ENCODE peak calls at places on chromosomes 1 and 21, in six cellular contexts. One of them, this sample, is unnamed.

GRCh38 chr1:182602945-182603645 is 1.1 kb downstream of the RGS16 start:
- DNase-seq in H1: no peak
- DNase-seq in GM12878: no peak
- DNase-seq in SK-N-SH: no peak
- DNase-seq in K562: no peak
- DNase-seq in HCT116: no peak
- DNase-seq in this sample: no peak

GRCh38 chr1:168535536-168535935 is 8.3 kb downstream of the XCL2 start:
- DNase-seq in GM12878: no peak
- DNase-seq in HCT116: no peak
- DNase-seq in H1: no peak
- DNase-seq in K562: no peak
- DNase-seq in SK-N-SH: no peak
- DNase-seq in this sample: no peak

GRCh38 chr1:181191494-181192040 is 103.1 kb downstream of the IER5 start:
- DNase-seq in H1: no peak
- DNase-seq in HCT116: no peak
- DNase-seq in SK-N-SH: no peak
- DNase-seq in K562: no peak
- DNase-seq in GM12878: no peak
- DNase-seq in this sample: no peak

GRCh38 chr1:210250665-210250997 is 18.0 kb downstream of the SERTAD4 start:
- DNase-seq in H1: no peak
- DNase-seq in GM12878: no peak
- DNase-seq in HCT116: no peak
- DNase-seq in SK-N-SH: peak
- DNase-seq in K562: no peak
- DNase-seq in this sample: no peak

GRCh38 chr1:921011-921837 is 2.5 kb upstream of the SAMD11 start:
- DNase-seq in H1: peak
- DNase-seq in SK-N-SH: peak
- DNase-seq in K562: peak
- DNase-seq in HCT116: peak
- DNase-seq in GM12878: no peak
- DNase-seq in this sample: peak

GRCh38 chr1:46643368-46643775 is 24.8 kb downstream of the ATPAF1 start:
- DNase-seq in HCT116: no peak
- DNase-seq in GM12878: no peak
- DNase-seq in K562: no peak
- DNase-seq in H1: no peak
- DNase-seq in SK-N-SH: no peak
- DNase-seq in this sample: peak

GRCh38 chr1:6454856-6455751 is 10.9 kb downstream of the TNFRSF25 start:
- DNase-seq in K562: no peak
- DNase-seq in H1: no peak
- DNase-seq in GM12878: no peak
- DNase-seq in SK-N-SH: peak
- DNase-seq in HCT116: no peak
- DNase-seq in this sample: no peak

GRCh38 chr1:119136401-119136800 is 4.1 kb downstream of the WARS2 start:
- DNase-seq in GM12878: no peak
- DNase-seq in SK-N-SH: no peak
- DNase-seq in K562: no peak
- DNase-seq in HCT116: no peak
- DNase-seq in H1: no peak
- DNase-seq in this sample: no peak

GRCh38 chr1:168136709-168137514 is at the start of gene GPR161:
- DNase-seq in H1: no peak
- DNase-seq in K562: peak
- DNase-seq in HCT116: no peak
- DNase-seq in GM12878: no peak
- DNase-seq in SK-N-SH: peak
- DNase-seq in this sample: no peak

GRCh38 chr1:162566870-162567269 is 5.3 kb downstream of the UAP1 start:
- DNase-seq in SK-N-SH: no peak
- DNase-seq in GM12878: no peak
- DNase-seq in K562: no peak
- DNase-seq in H1: no peak
- DNase-seq in HCT116: no peak
- DNase-seq in this sample: no peak

GRCh38 chr21:43814215-43815106 is 25.1 kb downstream of the RRP1 start:
- DNase-seq in H1: no peak
- DNase-seq in HCT116: no peak
- DNase-seq in SK-N-SH: no peak
- DNase-seq in GM12878: no peak
- DNase-seq in K562: no peak
- DNase-seq in this sample: no peak

GRCh38 chr1:43887748-43888147 is 45.9 kb upstream of the ARTN start:
- DNase-seq in SK-N-SH: no peak
- DNase-seq in H1: no peak
- DNase-seq in HCT116: no peak
- DNase-seq in K562: no peak
- DNase-seq in GM12878: no peak
- DNase-seq in this sample: no peak

GRCh38 chr21:26127918-26128317 is 42.7 kb downstream of the APP start:
- DNase-seq in H1: no peak
- DNase-seq in GM12878: no peak
- DNase-seq in HCT116: no peak
- DNase-seq in K562: no peak
- DNase-seq in SK-N-SH: no peak
- DNase-seq in this sample: no peak

GRCh38 chr1:1680912-1681273 is 11.7 kb downstream of the SLC35E2B start:
- DNase-seq in K562: no peak
- DNase-seq in HCT116: no peak
- DNase-seq in GM12878: no peak
- DNase-seq in SK-N-SH: peak
- DNase-seq in H1: no peak
- DNase-seq in this sample: peak

GRCh38 chr1:48552420-48552819 is 80.4 kb upstream of the SPATA6 start:
- DNase-seq in GM12878: no peak
- DNase-seq in H1: no peak
- DNase-seq in SK-N-SH: no peak
- DNase-seq in K562: peak
- DNase-seq in HCT116: peak
- DNase-seq in this sample: peak

GRCh38 chr1:94045465-94046056 is 75.4 kb downstream of the ABCA4 start:
- DNase-seq in H1: peak
- DNase-seq in SK-N-SH: peak
- DNase-seq in HCT116: peak
- DNase-seq in K562: peak
- DNase-seq in GM12878: no peak
- DNase-seq in this sample: peak

GRCh38 chr1:79005945-79006344 is 585 bp downstream of the ADGRL4 start:
- DNase-seq in SK-N-SH: no peak
- DNase-seq in H1: no peak
- DNase-seq in GM12878: no peak
- DNase-seq in K562: no peak
- DNase-seq in HCT116: no peak
- DNase-seq in this sample: no peak

GRCh38 chr1:71049951-71050598 is 2.5 kb upstream of the PTGER3 start:
- DNase-seq in K562: peak
- DNase-seq in HCT116: peak
- DNase-seq in SK-N-SH: peak
- DNase-seq in H1: no peak
- DNase-seq in GM12878: peak
- DNase-seq in this sample: peak

GRCh38 chr1:192978195-192978710 is 80.9 kb downstream of the UCHL5 start:
- DNase-seq in H1: no peak
- DNase-seq in SK-N-SH: no peak
- DNase-seq in K562: peak
- DNase-seq in GM12878: no peak
- DNase-seq in HCT116: no peak
- DNase-seq in this sample: no peak

GRCh38 chr1:234716907-234717375 is 107.0 kb upstream of the IRF2BP2 start:
- DNase-seq in GM12878: no peak
- DNase-seq in H1: no peak
- DNase-seq in HCT116: no peak
- DNase-seq in K562: no peak
- DNase-seq in SK-N-SH: no peak
- DNase-seq in this sample: peak

GRCh38 chr1:236888903-236889302 is 93.8 kb downstream of the MTR start:
- DNase-seq in HCT116: no peak
- DNase-seq in H1: no peak
- DNase-seq in K562: no peak
- DNase-seq in GM12878: no peak
- DNase-seq in SK-N-SH: no peak
- DNase-seq in this sample: no peak

GRCh38 chr1:151311589-151312331 is 15.5 kb downstream of the PI4KB start:
- DNase-seq in K562: peak
- DNase-seq in HCT116: peak
- DNase-seq in GM12878: no peak
- DNase-seq in H1: no peak
- DNase-seq in SK-N-SH: peak
- DNase-seq in this sample: peak

GRCh38 chr1:151315565-151316235 is 11.5 kb downstream of the PI4KB start:
- DNase-seq in HCT116: no peak
- DNase-seq in SK-N-SH: no peak
- DNase-seq in H1: no peak
- DNase-seq in GM12878: no peak
- DNase-seq in K562: no peak
- DNase-seq in this sample: no peak

GRCh38 chr1:151313501-151313900 is 13.7 kb downstream of the PI4KB start:
- DNase-seq in HCT116: no peak
- DNase-seq in SK-N-SH: no peak
- DNase-seq in H1: no peak
- DNase-seq in GM12878: no peak
- DNase-seq in K562: no peak
- DNase-seq in this sample: no peak

GRCh38 chr1:151312439-151313225 is 14.6 kb downstream of the PI4KB start:
- DNase-seq in H1: no peak
- DNase-seq in HCT116: no peak
- DNase-seq in K562: no peak
- DNase-seq in SK-N-SH: no peak
- DNase-seq in GM12878: no peak
- DNase-seq in this sample: no peak

DNA sequence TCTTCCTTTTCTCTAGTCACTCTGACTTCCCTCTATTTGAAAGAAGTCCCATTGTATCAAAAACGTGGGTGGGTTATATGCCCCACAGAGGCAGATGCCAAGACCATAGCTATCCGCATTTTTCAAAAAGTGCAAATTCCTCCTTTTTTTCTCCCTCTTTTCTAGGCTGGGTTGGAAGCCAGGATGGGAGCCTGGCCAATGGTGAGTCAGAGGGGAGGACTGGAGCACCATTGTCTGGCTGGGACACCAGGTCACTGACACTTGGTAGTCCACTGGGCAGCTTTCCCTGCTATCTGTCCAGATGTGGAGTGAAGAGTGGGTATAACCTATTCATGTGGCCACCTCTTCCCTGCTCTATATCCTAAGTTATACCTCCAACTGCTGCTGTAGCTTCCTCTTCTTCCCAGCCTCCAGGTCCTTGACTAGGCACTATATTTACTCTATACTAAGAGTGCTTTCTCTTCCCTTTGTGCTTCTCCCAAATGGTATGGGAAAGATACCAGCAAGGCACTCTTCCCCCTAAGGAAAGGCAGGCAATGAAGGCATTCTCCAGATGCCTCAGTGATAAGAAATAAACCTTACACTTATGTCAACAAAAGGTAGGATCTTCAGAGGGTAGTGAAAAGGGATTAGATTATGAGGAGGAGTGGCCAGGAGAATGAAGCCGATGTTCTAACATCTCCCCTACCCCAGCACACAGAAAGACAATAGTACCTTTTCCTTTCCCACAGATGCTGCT is 12.9 kb downstream of the PI4KB start:
- DNase-seq in GM12878: no peak
- DNase-seq in HCT116: no peak
- DNase-seq in K562: no peak
- DNase-seq in SK-N-SH: no peak
- DNase-seq in H1: no peak
- DNase-seq in this sample: peak
- TF ChIP-seq RAD21 in GM12878: no peak
- TF ChIP-seq RAD21 in HCT116: no peak
- TF ChIP-seq RAD21 in K562: no peak
- TF ChIP-seq RAD21 in SK-N-SH: no peak
- TF ChIP-seq RAD21 in H1: no peak
- TF ChIP-seq RAD21 in this sample: no peak

GRCh38 chr1:150281221-150281757 is 1.1 kb upstream of the CIART start:
- DNase-seq in SK-N-SH: peak
- DNase-seq in HCT116: no peak
- DNase-seq in GM12878: no peak
- DNase-seq in H1: no peak
- DNase-seq in K562: peak
- DNase-seq in this sample: no peak
- H2AFZ ChIP-seq in SK-N-SH: peak
- H2AFZ ChIP-seq in HCT116: peak
- H2AFZ ChIP-seq in GM12878: peak
- H2AFZ ChIP-seq in H1: peak
- H2AFZ ChIP-seq in K562: peak
- H2AFZ ChIP-seq in this sample: no peak

DNA sequence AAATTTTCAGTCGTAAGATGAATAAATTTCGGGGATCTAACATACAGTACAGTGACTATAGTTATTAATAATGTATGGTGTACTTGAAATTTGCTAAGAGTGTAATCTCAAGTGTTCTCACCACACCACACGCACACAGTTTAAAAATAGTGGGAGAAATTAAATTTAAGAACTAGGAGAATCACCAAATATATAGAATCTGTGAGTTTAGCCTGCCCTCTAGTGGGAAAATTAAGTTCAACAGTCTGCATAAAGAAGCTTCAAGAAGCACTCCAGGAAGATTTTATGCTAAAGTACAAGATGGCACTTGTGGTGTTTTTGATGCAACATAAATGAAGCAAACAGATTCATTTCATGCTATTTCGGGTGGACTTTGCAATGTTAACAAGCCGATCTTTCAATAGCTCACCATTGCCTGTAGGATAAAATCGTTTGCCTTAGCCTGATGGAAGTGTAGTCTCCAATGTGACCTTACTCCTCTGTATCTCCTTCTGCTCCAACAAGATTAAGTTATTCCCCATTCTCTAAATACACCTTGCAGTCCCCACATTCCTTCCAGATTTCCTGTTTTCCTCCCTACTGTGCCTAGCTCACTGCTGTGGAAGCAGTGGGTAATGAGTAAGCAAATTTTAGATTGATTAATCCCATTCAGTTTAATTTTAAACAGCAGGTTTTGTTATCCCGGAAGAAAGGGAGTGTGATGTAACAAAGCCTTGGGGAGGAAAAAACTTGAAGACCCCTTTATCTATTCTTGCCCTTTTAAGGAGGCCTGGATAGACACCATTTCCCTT is 8.7 kb upstream of the PIK3C2B start:
- DNase-seq in HCT116: peak
- DNase-seq in H1: no peak
- DNase-seq in K562: peak
- DNase-seq in GM12878: no peak
- DNase-seq in SK-N-SH: no peak
- DNase-seq in this sample: peak
- TF ChIP-seq MAX in HCT116: no peak
- TF ChIP-seq MAX in H1: no peak
- TF ChIP-seq MAX in K562: no peak
- TF ChIP-seq MAX in GM12878: no peak
- TF ChIP-seq MAX in SK-N-SH: no peak
- TF ChIP-seq MAX in this sample: no peak

GRCh38 chr1:201020647-201021332 is 2.7 kb downstream of the KIF21B start:
- DNase-seq in K562: peak
- DNase-seq in H1: no peak
- DNase-seq in HCT116: no peak
- DNase-seq in GM12878: no peak
- DNase-seq in SK-N-SH: peak
- DNase-seq in this sample: no peak
- TF ChIP-seq RAD21 in K562: no peak
- TF ChIP-seq RAD21 in H1: peak
- TF ChIP-seq RAD21 in HCT116: no peak
- TF ChIP-seq RAD21 in GM12878: no peak
- TF ChIP-seq RAD21 in SK-N-SH: peak
- TF ChIP-seq RAD21 in this sample: no peak

This sample was measured in HepG2.